ENCODE peak calls at places on chromosome 7, in ten cellular contexts. T, I, H, Y, N, F, G, S, L and M are unnamed samples.

GRCh38 chr7:127791790-127792189 is 139.8 kb downstream of the SND1 start:
- DNase-seq in S (peak), F (no peak), T (no peak), Y (no peak), N (no peak), G (no peak), L (no peak), H (no peak), I (no peak), M (no peak)

GRCh38 chr7:72032934-72033333 is 379.2 kb downstream of the CALN1 start:
- DNase-seq in S (no peak), L (no peak), G (no peak), Y (no peak), F (no peak), I (no peak), T (no peak), N (no peak), H (no peak), M (no peak)

GRCh38 chr7:47581442-47581820 is 480 bp downstream of the TNS3 start:
- DNase-seq in H (no peak), G (no peak), S (no peak), N (no peak), T (peak), F (peak), L (peak), Y (no peak), I (peak), M (no peak)

GRCh38 chr7:139680676-139681462 is 96.9 kb downstream of the HIPK2 start:
- DNase-seq in I (no peak), F (no peak), N (peak), S (peak), G (peak), Y (no peak), H (no peak), T (peak), L (no peak), M (no peak)

GRCh38 chr7:84191261-84191660 is 3.3 kb downstream of the SEMA3A start:
- DNase-seq in N (no peak), T (no peak), I (no peak), S (peak), Y (no peak), G (no peak), H (no peak), F (no peak), L (no peak), M (no peak)

GRCh38 chr7:4733936-4734528 is 41.4 kb upstream of the AP5Z1 start:
- DNase-seq in F (no peak), H (no peak), N (no peak), I (no peak), L (no peak), T (no peak), Y (no peak), S (no peak), G (no peak), M (no peak)

GRCh38 chr7:1947586-1948217 is 277.6 kb downstream of the ELFN1 start:
- DNase-seq in Y (no peak), T (no peak), F (peak), I (no peak), S (no peak), L (no peak), N (no peak), G (no peak), H (no peak), M (no peak)

GRCh38 chr7:116443101-116443523 is 56.4 kb upstream of the CAV2 start:
- DNase-seq in N (no peak), F (no peak), H (no peak), I (no peak), L (no peak), G (peak), T (no peak), S (peak), Y (no peak), M (no peak)

GRCh38 chr7:19079066-19079465 is 38.4 kb downstream of the TWIST1 start:
- DNase-seq in Y (no peak), I (no peak), T (no peak), G (no peak), L (no peak), H (no peak), S (peak), F (no peak), N (no peak), M (no peak)

GRCh38 chr7:15626041-15626440 is 60.4 kb downstream of the MEOX2 start:
- DNase-seq in F (no peak), H (no peak), S (no peak), T (no peak), I (no peak), L (no peak), N (no peak), G (no peak), Y (no peak), M (no peak)

GRCh38 chr7:17123020-17123419 is 175.4 kb upstream of the AHR start:
- DNase-seq in S (peak), H (no peak), G (no peak), F (no peak), L (no peak), T (no peak), Y (no peak), N (no peak), I (no peak), M (no peak)

GRCh38 chr7:2518101-2518500 is 1.5 kb upstream of the LFNG start:
- DNase-seq in H (no peak), L (no peak), S (no peak), T (no peak), I (peak), Y (no peak), G (no peak), F (no peak), N (no peak), M (no peak)

GRCh38 chr7:75842836-75843446 is 29.3 kb upstream of the CCL24 start:
- DNase-seq in G (peak), H (no peak), N (peak), I (no peak), L (peak), S (peak), F (no peak), Y (peak), T (no peak), M (no peak)

GRCh38 chr7:106110885-106111670 is 1.0 kb downstream of the SYPL1 start:
- DNase-seq in S (no peak), L (no peak), G (no peak), Y (no peak), H (no peak), I (no peak), F (no peak), N (no peak), T (peak), M (no peak)

GRCh38 chr7:82360591-82361386 is 82.8 kb downstream of the CACNA2D1 start:
- DNase-seq in I (no peak), F (no peak), S (no peak), G (no peak), T (no peak), N (no peak), L (no peak), Y (no peak), H (no peak), M (no peak)

GRCh38 chr7:48096273-48096672 is 7.2 kb downstream of the UPP1 start:
- DNase-seq in G (no peak), Y (no peak), I (no peak), S (no peak), N (no peak), F (no peak), L (no peak), T (no peak), H (no peak), M (peak)

GRCh38 chr7:151853896-151854807 is 22.8 kb downstream of the PRKAG2 start:
- DNase-seq in T (peak), H (peak), Y (no peak), N (peak), F (peak), G (no peak), S (no peak), L (no peak), I (no peak), M (no peak)

GRCh38 chr7:101186839-101187448 is 6.9 kb upstream of the NAT16 start:
- DNase-seq in T (no peak), I (no peak), N (no peak), G (no peak), Y (no peak), S (no peak), L (no peak), H (no peak), F (no peak), M (no peak)

GRCh38 chr7:73742753-73743641 is 4.4 kb upstream of the ABHD11 start:
- DNase-seq in I (peak), S (no peak), N (no peak), H (peak), G (no peak), Y (peak), L (peak), F (peak), T (peak), M (no peak)

GRCh38 chr7:15309891-15310290 is 251.9 kb downstream of the AGMO start:
- DNase-seq in G (no peak), T (no peak), I (no peak), H (no peak), Y (no peak), L (no peak), F (no peak), S (peak), N (no peak), M (no peak)

GRCh38 chr7:92625617-92626016 is 35.4 kb upstream of the FAM133B start:
- DNase-seq in N (no peak), I (no peak), L (no peak), H (no peak), T (no peak), Y (no peak), S (peak), F (no peak), G (no peak), M (no peak)

GRCh38 chr7:12909483-12909882 is 222.1 kb downstream of the ARL4A start:
- DNase-seq in Y (no peak), G (no peak), L (no peak), H (no peak), N (no peak), I (no peak), S (no peak), F (no peak), T (no peak), M (no peak)

GRCh38 chr7:5362466-5362865 is 61.2 kb downstream of the TNRC18 start:
- DNase-seq in S (no peak), G (no peak), T (no peak), I (no peak), F (no peak), N (no peak), H (no peak), L (no peak), Y (no peak), M (no peak)

GRCh38 chr7:135562720-135563119 is 5.0 kb downstream of the NUP205 start:
- DNase-seq in S (no peak), N (no peak), H (no peak), Y (no peak), L (no peak), G (no peak), T (no peak), F (no peak), I (no peak), M (no peak)

GRCh38 chr7:135558881-135559280 is 1.2 kb downstream of the NUP205 start:
- DNase-seq in Y (no peak), T (no peak), H (no peak), F (no peak), L (no peak), N (no peak), S (no peak), I (no peak), G (no peak), M (no peak)

GRCh38 chr7:135557455-135558336 is at the start of gene NUP205:
- DNase-seq in H (peak), S (peak), N (peak), F (peak), G (peak), Y (peak), I (peak), T (peak), L (peak), M (no peak)

GRCh38 chr7:135558337-135558767 is 635 bp downstream of the NUP205 start:
- DNase-seq in N (peak), H (peak), L (peak), S (peak), Y (peak), F (peak), I (peak), G (peak), T (peak), M (no peak)
- TF ChIP-seq POLR2A in N (no peak), H (no peak), L (no peak), S (no peak), Y (no peak), F (no peak), I (no peak), G (no peak), T (no peak), M (no peak)

GRCh38 chr7:45716380-45717203 is 142.4 kb downstream of the ADCY1 start:
- DNase-seq in N (no peak), S (no peak), L (no peak), G (no peak), I (no peak), H (no peak), T (peak), Y (no peak), F (no peak), M (no peak)
- H3K27ac ChIP-seq in N (no peak), S (no peak), L (no peak), G (no peak), I (no peak), H (no peak), T (no peak), Y (no peak), F (no peak), M (no peak)

GRCh38 chr7:85630904-85631582 is 444.2 kb upstream of the SEMA3D start:
- DNase-seq in Y (no peak), I (no peak), F (no peak), G (no peak), S (peak), H (no peak), T (no peak), N (no peak), L (no peak), M (no peak)

DNA sequence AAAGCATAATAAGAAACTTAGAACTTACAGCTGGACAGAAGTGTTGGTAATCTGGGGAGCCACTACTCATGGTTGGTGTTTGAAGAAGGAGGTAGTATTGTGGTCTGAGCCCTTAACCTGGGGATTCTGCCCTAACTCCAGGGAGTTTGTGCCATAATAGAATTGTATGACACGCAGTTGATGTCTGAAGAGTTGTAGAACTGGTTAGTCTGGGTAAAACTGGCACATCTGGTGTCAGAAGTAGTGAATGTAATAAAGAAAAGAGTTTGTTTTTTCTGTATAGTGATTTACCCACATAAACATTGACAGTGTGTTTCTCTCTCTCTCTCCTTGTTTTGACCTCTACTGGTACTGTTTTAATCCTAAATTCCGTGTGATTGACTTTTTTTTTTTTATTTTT is 448.1 kb upstream of the SEMA3D start:
- DNase-seq in L (no peak), G (no peak), T (no peak), Y (no peak), S (no peak), I (no peak), N (no peak), H (no peak), F (no peak), M (no peak)
- TF ChIP-seq POLR2A in L (no peak), G (no peak), T (no peak), Y (no peak), S (no peak), I (no peak), N (no peak), H (no peak), F (no peak), M (no peak)

GRCh38 chr7:111047595-111047994 is 43.3 kb upstream of the LRRN3 start:
- DNase-seq in Y (no peak), G (no peak), L (no peak), I (no peak), H (no peak), S (no peak), N (no peak), T (no peak), F (no peak), M (no peak)
- H3K27ac ChIP-seq in Y (no peak), G (no peak), L (no peak), I (no peak), H (no peak), S (no peak), N (no peak), T (no peak), F (no peak), M (no peak)

GRCh38 chr7:26187380-26188290 is 12.9 kb downstream of the HNRNPA2B1 start:
- DNase-seq in I (no peak), T (no peak), H (no peak), L (no peak), N (no peak), F (no peak), G (no peak), Y (no peak), S (no peak), M (no peak)
- TF ChIP-seq POLR2A in I (peak), T (no peak), H (no peak), L (no peak), N (no peak), F (no peak), G (no peak), Y (no peak), S (peak), M (no peak)

DNA sequence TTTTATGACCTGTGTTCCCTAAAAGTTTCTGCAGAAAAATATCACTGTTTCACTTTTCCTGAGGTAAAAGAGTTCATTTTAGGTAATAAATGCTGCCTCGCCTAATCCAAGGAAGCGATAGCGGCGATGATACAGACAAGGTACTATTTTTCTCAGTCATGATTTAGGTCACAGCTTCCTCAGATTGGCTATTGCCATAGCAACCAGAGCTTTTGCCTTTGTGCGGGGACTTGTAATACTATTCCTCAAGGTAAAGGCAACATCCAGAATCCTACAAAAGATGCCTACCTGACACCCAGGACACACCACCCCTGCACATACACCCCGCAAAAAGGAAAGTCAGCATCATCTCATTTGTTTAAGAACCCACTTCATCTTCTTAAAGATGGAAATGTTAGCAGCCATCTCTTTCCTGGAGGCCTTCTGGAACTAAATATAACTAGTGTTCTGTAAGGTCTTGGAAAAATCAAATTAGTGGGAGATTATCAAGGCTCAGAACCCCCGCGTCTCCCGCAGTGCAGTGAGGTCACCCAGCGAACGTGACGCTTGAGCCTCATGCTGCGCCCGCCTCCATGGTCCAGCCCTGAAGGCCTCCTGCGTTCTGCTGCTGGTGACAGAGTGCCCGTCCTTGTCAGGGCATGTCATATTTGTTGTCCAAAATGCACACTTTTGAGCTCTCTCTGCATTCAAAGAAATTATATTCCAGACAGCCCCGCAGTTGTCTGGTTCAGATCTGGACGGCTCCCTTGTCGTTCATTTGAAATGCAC is 402.0 kb upstream of the RNF32 start:
- DNase-seq in F (no peak), S (no peak), Y (no peak), L (no peak), I (no peak), N (no peak), G (no peak), T (no peak), H (no peak), M (no peak)
- H3K27ac ChIP-seq in F (no peak), S (no peak), Y (no peak), L (no peak), I (no peak), N (no peak), G (no peak), T (no peak), H (no peak), M (no peak)